ENCODE peak calls at places on chromosome 21, in ten cellular contexts. G, L, O, R, N, E, B, D, K and V are unnamed samples.

GRCh38 chr21:45612096-45613019 is 31.2 kb upstream of the PCBP3 start:
- DNase-seq in R (no peak), L (peak; percentile 82), E (no peak), O (no peak), B (peak; percentile 88), K (no peak), G (peak; percentile 89), N (no peak), D (no peak), V (peak; percentile 64)

GRCh38 chr21:44084496-44085241 is 22.5 kb upstream of the PWP2 start:
- DNase-seq in L (no peak), G (no peak), N (no peak), R (no peak), B (no peak), D (no peak), O (no peak), E (no peak), K (no peak), V (no peak)

GRCh38 chr21:44444286-44444931 is 10.9 kb upstream of the LRRC3 start:
- DNase-seq in L (no peak), G (no peak), O (no peak), B (no peak), D (peak; percentile 54), E (peak; percentile 28), N (no peak), R (no peak), K (no peak), V (no peak)

GRCh38 chr21:38834725-38835124 is 29.0 kb downstream of the ETS2 start:
- DNase-seq in R (no peak), B (no peak), N (no peak), L (no peak), E (no peak), G (no peak), K (no peak), D (no peak), O (no peak), V (no peak)

GRCh38 chr21:32456497-32456918 is 44.0 kb downstream of the EVA1C start:
- DNase-seq in K (peak; percentile 6), O (no peak), L (peak; percentile 84), N (no peak), B (peak; percentile 79), G (peak; percentile 87), R (no peak), D (no peak), E (no peak), V (peak; percentile 48)

GRCh38 chr21:45363921-45364463 is 41.0 kb upstream of the COL18A1 start:
- DNase-seq in D (no peak), K (no peak), G (peak; percentile 100), R (peak; percentile 91), E (peak; percentile 78), N (peak; percentile 60), B (peak; percentile 99), L (peak; percentile 99), O (peak; percentile 96), V (peak; percentile 99)

GRCh38 chr21:14480601-14481000 is 65.5 kb downstream of the SAMSN1 start:
- DNase-seq in G (peak; percentile 9), D (no peak), E (no peak), B (peak; percentile 3), L (peak; percentile 4), R (no peak), K (no peak), N (no peak), O (no peak), V (no peak)

GRCh38 chr21:27422435-27422834 is 455.5 kb upstream of the ADAMTS5 start:
- DNase-seq in D (no peak), L (no peak), G (peak; percentile 64), O (peak; percentile 34), E (no peak), B (no peak), K (no peak), N (no peak), R (no peak), V (peak; percentile 47)

GRCh38 chr21:21111309-21111920 is 113.2 kb downstream of the NCAM2 start:
- DNase-seq in L (no peak), N (no peak), G (no peak), R (no peak), E (no peak), K (no peak), O (no peak), D (no peak), B (no peak), V (no peak)

GRCh38 chr21:46218906-46219590 is 9.5 kb downstream of the LSS start:
- DNase-seq in B (no peak), D (no peak), O (no peak), R (no peak), K (no peak), E (no peak), L (no peak), N (no peak), G (no peak), V (no peak)

GRCh38 chr21:46379105-46379504 is 55.1 kb downstream of the PCNT start:
- DNase-seq in B (no peak), R (no peak), O (no peak), L (no peak), K (no peak), G (no peak), E (no peak), D (no peak), N (no peak), V (no peak)

GRCh38 chr21:28229811-28230210 is 762.9 kb downstream of the LTN1 start:
- DNase-seq in L (peak; percentile 91), K (no peak), G (peak; percentile 80), O (peak; percentile 44), R (peak; percentile 7), B (peak; percentile 87), D (no peak), E (no peak), N (no peak), V (peak; percentile 76)

GRCh38 chr21:45313015-45313414 is 25.3 kb upstream of the POFUT2 start:
- DNase-seq in O (no peak), B (no peak), G (no peak), E (no peak), D (no peak), R (no peak), L (no peak), K (no peak), N (no peak), V (no peak)

GRCh38 chr21:33386222-33386784 is 16.9 kb upstream of the IFNGR2 start:
- DNase-seq in B (no peak), E (peak; percentile 87), N (no peak), R (no peak), L (peak; percentile 15), K (peak; percentile 24), O (no peak), G (no peak), D (peak; percentile 25), V (no peak)

GRCh38 chr21:38806942-38807284 is 1.2 kb downstream of the ETS2 start:
- DNase-seq in G (peak; percentile 53), K (no peak), O (no peak), B (no peak), R (no peak), L (no peak), D (no peak), N (no peak), E (peak; percentile 47), V (no peak)

GRCh38 chr21:23811802-23812201 is 1795.5 kb downstream of the MRPL39 start:
- DNase-seq in G (no peak), B (no peak), L (no peak), D (no peak), O (no peak), K (no peak), R (no peak), E (no peak), N (no peak), V (no peak)

GRCh38 chr21:44817506-44817880 is 369 bp downstream of the SUMO3 start:
- DNase-seq in G (peak; percentile 85), O (peak; percentile 45), N (peak; percentile 92), K (peak; percentile 91), L (peak; percentile 92), E (peak; percentile 96), B (peak; percentile 94), R (peak; percentile 86), D (peak; percentile 89), V (peak; percentile 85)

GRCh38 chr21:17050646-17051045 is 462.2 kb upstream of the CXADR start:
- DNase-seq in G (no peak), B (no peak), E (no peak), R (no peak), N (no peak), L (no peak), K (no peak), D (no peak), O (no peak), V (no peak)

GRCh38 chr21:17044696-17045095 is 468.1 kb upstream of the CXADR start:
- DNase-seq in G (no peak), O (no peak), N (no peak), K (no peak), L (no peak), R (no peak), D (no peak), E (no peak), B (no peak), V (no peak)

GRCh38 chr21:17048974-17049373 is 463.9 kb upstream of the CXADR start:
- DNase-seq in B (no peak), K (no peak), R (no peak), E (no peak), N (no peak), G (no peak), O (no peak), D (no peak), L (no peak), V (no peak)

GRCh38 chr21:17050156-17050555 is 462.7 kb upstream of the CXADR start:
- DNase-seq in O (no peak), N (no peak), E (no peak), R (no peak), D (no peak), B (no peak), L (no peak), G (no peak), K (no peak), V (no peak)

GRCh38 chr21:17045214-17045835 is 467.5 kb upstream of the CXADR start:
- DNase-seq in D (no peak), N (no peak), G (peak; percentile 65), O (no peak), L (peak; percentile 58), E (peak; percentile 0), K (peak; percentile 48), B (peak; percentile 58), R (peak; percentile 7), V (peak; percentile 24)
- TF ChIP-seq CTCF in D (peak; percentile 51), N (peak; percentile 24), G (peak; percentile 60), O (peak; percentile 41), L (peak; percentile 61), E (no peak), K (peak; percentile 49), B (peak; percentile 43), R (peak; percentile 29), V (peak; percentile 53)

GRCh38 chr21:35737425-35737824 is 322.9 kb downstream of the SETD4 start:
- DNase-seq in L (no peak), O (no peak), G (no peak), E (no peak), R (no peak), K (no peak), D (no peak), B (no peak), N (no peak), V (no peak)
- TF ChIP-seq CTCF in L (no peak), O (no peak), G (no peak), E (no peak), R (no peak), K (no peak), D (no peak), B (no peak), N (no peak), V (no peak)

GRCh38 chr21:36542312-36543101 is 62.6 kb upstream of the CLDN14 start:
- DNase-seq in K (peak; percentile 27), L (peak; percentile 9), N (no peak), O (no peak), E (no peak), D (no peak), R (no peak), G (no peak), B (no peak), V (no peak)
- TF ChIP-seq CTCF in K (no peak), L (no peak), N (no peak), O (no peak), E (peak; percentile 25), D (peak; percentile 17), R (no peak), G (no peak), B (no peak), V (no peak)

GRCh38 chr21:29671728-29672127 is 268.1 kb downstream of the GRIK1 start:
- DNase-seq in N (no peak), G (no peak), D (no peak), K (no peak), O (no peak), B (no peak), L (no peak), R (no peak), E (peak; percentile 47), V (no peak)
- TF ChIP-seq CTCF in N (no peak), G (no peak), D (peak; percentile 33), K (no peak), O (no peak), B (peak; percentile 20), L (peak; percentile 10), R (no peak), E (peak; percentile 49), V (no peak)